ENCODE peak calls at places on chromosomes 13 and 19, in seven cellular contexts. L is ovary, S is body of pancreas, Y is lower leg skin, E is psoas muscle, P is retinal pigment epithelial cell, K is mammary epithelial cell. J is an unnamed sample.

GRCh38 chr19:7792286-7792685 is 29.2 kb downstream of the CLEC4M start:
- DNase-seq in E (no peak), Y (no peak), S (no peak), P (no peak), L (no peak), K (peak), J (no peak)

GRCh38 chr13:57123660-57124059 is 17.1 kb upstream of the PRR20A start:
- DNase-seq in L (no peak), Y (no peak), K (no peak), S (no peak), P (peak), E (no peak), J (peak)

GRCh38 chr19:55368701-55369563 is 1.3 kb downstream of the IL11 start:
- DNase-seq in L (no peak), E (no peak), Y (no peak), P (no peak), K (peak), S (no peak), J (peak)

GRCh38 chr19:31054430-31054829 is 294.8 kb downstream of the TSHZ3 start:
- DNase-seq in L (no peak), Y (no peak), S (peak), P (peak), K (peak), E (no peak), J (peak)

GRCh38 chr19:44278181-44278690 is 18.6 kb downstream of the ZNF233 start:
- DNase-seq in S (no peak), P (no peak), L (no peak), E (no peak), K (peak), Y (no peak), J (peak)

GRCh38 chr19:31352782-31353651 is 3.8 kb upstream of the TSHZ3 start:
- DNase-seq in E (no peak), L (peak), P (no peak), S (no peak), K (no peak), Y (no peak), J (no peak)

GRCh38 chr19:29927944-29928669 is 13.9 kb upstream of the URI1 start:
- DNase-seq in E (no peak), K (no peak), L (no peak), P (no peak), Y (no peak), S (no peak), J (no peak)

GRCh38 chr13:107767119-107767518 is 448.2 kb downstream of the LIG4 start:
- DNase-seq in L (no peak), K (no peak), S (no peak), Y (no peak), E (no peak), P (no peak), J (no peak)

GRCh38 chr13:99496322-99497142 is 4.7 kb upstream of the TM9SF2 start:
- DNase-seq in S (peak), Y (peak), P (no peak), E (peak), K (no peak), L (peak), J (peak)

GRCh38 chr19:14021474-14021873 is 6.5 kb upstream of the RLN3 start:
- DNase-seq in Y (no peak), L (no peak), E (peak), P (no peak), K (no peak), S (no peak), J (peak)

GRCh38 chr13:75628811-75629210 is 7.3 kb upstream of the LMO7 start:
- DNase-seq in S (no peak), P (no peak), Y (no peak), L (no peak), K (no peak), E (no peak), J (no peak)
- H3K4me3 ChIP-seq in S (no peak), P (no peak), Y (no peak), L (no peak), K (no peak), E (no peak), J (no peak)

GRCh38 chr19:40392894-40393517 is 3.0 kb upstream of the HIPK4 start:
- DNase-seq in Y (no peak), L (no peak), E (no peak), K (peak), S (peak), P (no peak), J (peak)
- TF ChIP-seq CTCF in Y (no peak), L (no peak), E (peak), K (peak), S (no peak), P (peak), J (peak)

GRCh38 chr19:40687525-40688016 is 2.9 kb downstream of the NUMBL start:
- DNase-seq in S (peak), P (no peak), Y (peak), E (peak), L (peak), K (no peak), J (peak)

GRCh38 chr19:40685563-40685962 is 4.9 kb downstream of the NUMBL start:
- DNase-seq in E (no peak), K (no peak), S (no peak), P (no peak), Y (peak), L (no peak), J (no peak)

GRCh38 chr19:40688294-40688693 is 2.2 kb downstream of the NUMBL start:
- DNase-seq in Y (no peak), P (no peak), K (no peak), S (no peak), L (no peak), E (no peak), J (no peak)

GRCh38 chr19:40685016-40685526 is 5.4 kb downstream of the NUMBL start:
- DNase-seq in P (no peak), S (no peak), Y (no peak), E (no peak), L (no peak), K (no peak), J (no peak)

GRCh38 chr19:40686882-40687524 is 3.4 kb downstream of the NUMBL start:
- DNase-seq in E (no peak), Y (no peak), K (no peak), S (no peak), P (no peak), L (no peak), J (no peak)
- H3K4me3 ChIP-seq in E (no peak), Y (no peak), K (no peak), S (no peak), P (no peak), L (no peak), J (no peak)

DNA sequence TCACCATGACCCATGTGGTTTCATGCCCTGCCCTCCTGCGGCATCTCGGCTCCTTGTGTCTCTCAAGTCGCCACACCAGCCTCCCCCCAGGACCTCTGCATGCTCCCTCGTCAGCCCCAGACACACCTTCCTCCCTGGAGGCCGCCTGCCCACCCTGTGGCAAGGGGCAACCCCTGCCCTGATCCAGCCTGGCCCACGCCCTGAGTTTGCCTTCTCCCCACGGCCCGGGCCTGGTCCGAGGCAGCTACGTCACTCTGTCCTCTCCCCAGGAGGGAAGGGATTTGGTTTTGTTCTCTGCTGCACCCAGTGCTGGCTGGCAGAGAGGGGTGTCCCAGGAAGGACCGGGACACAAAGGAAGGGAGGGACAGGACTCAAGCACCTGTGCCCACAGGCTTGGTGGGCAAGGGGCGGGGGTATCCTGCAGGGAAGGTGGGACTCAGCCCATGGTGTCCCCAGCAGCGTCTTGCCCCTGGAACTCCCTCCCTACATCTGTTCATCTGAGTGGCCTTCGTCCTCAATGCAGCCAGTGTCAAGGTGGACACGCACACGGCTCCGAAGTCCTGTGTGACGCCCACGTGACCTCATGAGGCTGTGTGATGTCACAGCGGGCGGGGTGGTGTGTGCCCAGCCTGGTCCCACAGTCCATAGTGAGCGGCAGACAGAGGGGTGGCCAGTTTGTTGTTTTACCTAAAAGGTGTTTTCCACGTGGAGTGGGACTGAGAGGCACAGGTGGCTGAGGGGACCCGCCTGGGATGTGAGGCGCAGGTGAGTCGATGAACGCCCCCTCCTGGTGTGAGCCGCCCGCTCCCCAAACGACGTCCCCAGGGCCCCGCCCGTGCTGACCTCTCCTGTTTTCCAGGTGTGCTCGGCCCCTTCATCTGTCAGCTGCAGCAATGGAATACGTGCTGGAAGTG is at the start of gene TEX29:
- DNase-seq in S (no peak), E (no peak), L (no peak), Y (no peak), P (no peak), K (no peak), J (no peak)
- TF ChIP-seq CTCF in S (no peak), E (no peak), L (no peak), Y (no peak), P (no peak), K (no peak), J (no peak)

GRCh38 chr19:35205733-35206323 is 22.7 kb downstream of the FAM187B start:
- DNase-seq in L (no peak), E (no peak), K (no peak), Y (no peak), P (no peak), S (no peak), J (no peak)

GRCh38 chr19:35207391-35207871 is 21.1 kb downstream of the FAM187B start:
- DNase-seq in P (no peak), E (no peak), S (no peak), L (no peak), Y (no peak), K (peak), J (no peak)

GRCh38 chr19:35208121-35208520 is 20.4 kb downstream of the FAM187B start:
- DNase-seq in Y (no peak), P (no peak), K (no peak), L (no peak), S (no peak), E (no peak), J (no peak)

GRCh38 chr19:35206379-35206778 is 22.2 kb downstream of the FAM187B start:
- DNase-seq in E (no peak), S (no peak), L (no peak), Y (no peak), P (no peak), K (no peak), J (no peak)

DNA sequence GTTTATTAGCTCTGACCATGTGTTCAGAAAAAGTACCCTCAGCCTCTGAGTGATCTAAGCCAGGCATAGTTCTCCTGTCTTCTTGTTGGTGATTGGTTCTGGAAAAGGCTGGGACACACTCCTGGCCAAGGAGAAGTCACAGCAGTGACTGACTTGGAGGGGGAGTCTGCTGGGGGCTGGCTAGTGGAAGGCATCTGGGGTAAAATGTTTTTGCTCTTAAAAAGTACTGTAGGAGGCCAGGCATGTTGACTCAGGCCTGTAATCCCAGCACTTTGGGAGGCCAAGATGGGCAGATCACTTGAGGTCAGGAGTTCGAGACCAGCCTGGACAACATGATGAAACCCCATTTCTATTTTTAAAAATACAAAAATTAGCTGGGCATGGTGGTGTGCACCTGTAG is 21.7 kb downstream of the FAM187B start:
- DNase-seq in E (no peak), L (no peak), Y (no peak), K (no peak), P (no peak), S (no peak), J (no peak)
- H3K4me3 ChIP-seq in E (no peak), L (no peak), Y (no peak), K (no peak), P (no peak), S (no peak), J (no peak)

GRCh38 chr19:49846408-49846807 is 4.6 kb upstream of the PTOV1 start:
- DNase-seq in E (no peak), Y (no peak), P (no peak), K (no peak), S (no peak), L (no peak), J (no peak)

GRCh38 chr19:49847731-49848696 is 2.9 kb upstream of the PTOV1 start:
- DNase-seq in E (no peak), L (no peak), S (peak), P (peak), K (peak), Y (no peak), J (peak)

GRCh38 chr19:49843265-49843664 is 7.7 kb upstream of the PTOV1 start:
- DNase-seq in S (no peak), Y (no peak), L (no peak), E (no peak), K (no peak), P (no peak), J (no peak)

GRCh38 chr19:49844138-49844740 is 6.7 kb upstream of the PTOV1 start:
- DNase-seq in E (peak), K (no peak), Y (no peak), P (no peak), L (no peak), S (no peak), J (no peak)

DNA sequence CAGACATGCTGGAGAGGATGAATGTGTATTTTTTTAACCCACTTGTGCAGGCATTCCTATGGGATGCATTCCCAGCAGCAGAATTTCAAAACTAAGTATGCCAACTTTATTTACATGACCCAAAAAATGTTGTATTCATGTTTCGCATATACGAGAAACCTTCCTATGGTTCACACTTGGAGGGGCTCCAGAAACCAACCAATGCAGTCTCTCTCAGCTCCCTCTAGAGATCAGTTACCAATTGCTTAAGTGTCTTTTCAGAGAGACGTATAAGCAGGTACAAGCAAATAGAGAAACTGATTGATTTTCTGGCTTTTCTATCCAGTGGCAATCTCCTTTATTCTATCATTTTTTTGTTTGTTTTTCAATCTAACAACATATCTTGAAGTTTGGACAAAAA is 5.5 kb upstream of the PTOV1 start:
- DNase-seq in L (no peak), K (no peak), E (no peak), P (no peak), Y (no peak), S (no peak), J (no peak)
- TF ChIP-seq CTCF in L (no peak), K (no peak), E (no peak), P (no peak), Y (no peak), S (no peak), J (no peak)

GRCh38 chr19:1510442-1510806 is 2.4 kb downstream of the ADAMTSL5 start:
- DNase-seq in L (no peak), P (no peak), K (no peak), Y (no peak), E (no peak), S (no peak), J (no peak)
- H3K4me3 ChIP-seq in L (no peak), P (peak), K (no peak), Y (no peak), E (no peak), S (no peak), J (no peak)

GRCh38 chr13:110812111-110812868 is 98.8 kb downstream of the ING1 start:
- DNase-seq in S (no peak), K (no peak), E (no peak), P (no peak), L (no peak), Y (no peak), J (peak)
- TF ChIP-seq CTCF in S (no peak), K (no peak), E (no peak), P (peak), L (no peak), Y (no peak), J (no peak)

GRCh38 chr19:47406711-47407416 is 12.5 kb downstream of the MEIS3 start:
- DNase-seq in S (no peak), L (no peak), Y (no peak), K (no peak), E (no peak), P (no peak), J (no peak)
- H3K4me3 ChIP-seq in S (no peak), L (no peak), Y (no peak), K (no peak), E (no peak), P (no peak), J (no peak)

GRCh38 chr19:35557539-35558399 is 5.7 kb downstream of the ATP4A start:
- DNase-seq in L (peak), P (no peak), K (peak), E (peak), Y (no peak), S (peak), J (peak)
- TF ChIP-seq CTCF in L (no peak), P (no peak), K (no peak), E (no peak), Y (no peak), S (no peak), J (no peak)

J was measured in cardiac fibroblast.